ENCODE peak calls at places on chromosomes 5 and 9, in seven cellular contexts. S is colonic mucosa, D is cardiac fibroblast, Y is cardiac muscle cell, T is foreskin fibroblast, X is stomach, H is mesendoderm. P is an unnamed sample.

GRCh38 chr9:114893622-114894021 is 36.8 kb downstream of the TNFSF8 start:
- DNase-seq in S (no peak), D (peak; percentile 76), Y (no peak), T (peak; percentile 35), X (no peak), H (no peak), P (no peak)

GRCh38 chr9:134705786-134706185 is 64.2 kb downstream of the COL5A1 start:
- DNase-seq in S (no peak), D (no peak), Y (no peak), T (no peak), X (no peak), H (no peak), P (no peak)

GRCh38 chr5:109451161-109451560 is 41.4 kb upstream of the PJA2 start:
- DNase-seq in S (no peak), D (no peak), Y (no peak), T (no peak), X (peak; percentile 37), H (no peak), P (no peak)

GRCh38 chr9:127711831-127712274 is 3.6 kb downstream of the PTRH1 start:
- DNase-seq in S (no peak), D (no peak), Y (no peak), T (no peak), X (no peak), H (no peak), P (no peak)

GRCh38 chr5:41925555-41925946 is 470 bp downstream of the FBXO4 start:
- DNase-seq in S (peak; percentile 58), D (peak; percentile 53), Y (peak; percentile 36), T (peak; percentile 56), X (peak; percentile 27), H (no peak), P (no peak)

GRCh38 chr9:110123364-110124095 is 84.4 kb downstream of the C9orf152 start:
- DNase-seq in S (no peak), D (peak; percentile 83), Y (no peak), T (peak; percentile 74), X (no peak), H (no peak), P (no peak)

GRCh38 chr5:39714036-39714698 is 289.4 kb upstream of the DAB2 start:
- DNase-seq in S (peak; percentile 70), D (peak; percentile 90), Y (peak; percentile 79), T (peak; percentile 83), X (peak; percentile 52), H (peak; percentile 77), P (peak; percentile 18)

GRCh38 chr5:167155387-167156051 is 1135.9 kb upstream of the WWC1 start:
- DNase-seq in S (no peak), D (no peak), Y (no peak), T (no peak), X (no peak), H (no peak), P (no peak)

GRCh38 chr5:178074266-178074952 is 38.9 kb upstream of the N4BP3 start:
- DNase-seq in S (no peak), D (no peak), Y (peak; percentile 15), T (no peak), X (no peak), H (peak; percentile 55), P (no peak)

GRCh38 chr9:21294325-21294724 is 10.8 kb downstream of the IFNA5 start:
- DNase-seq in S (no peak), D (peak; percentile 68), Y (no peak), T (peak; percentile 51), X (no peak), H (no peak), P (peak; percentile 17)

GRCh38 chr9:111030492-111030891 is 7.8 kb downstream of the LPAR1 start:
- DNase-seq in S (no peak), D (no peak), Y (no peak), T (peak; percentile 46), X (no peak), H (peak; percentile 26), P (no peak)

GRCh38 chr9:113446323-113446740 is 17.2 kb upstream of the RGS3 start:
- DNase-seq in S (no peak), D (peak; percentile 71), Y (peak; percentile 73), T (peak; percentile 67), X (no peak), H (peak; percentile 74), P (no peak)

GRCh38 chr5:79697222-79698164 is 7.9 kb downstream of the CMYA5 start:
- DNase-seq in S (no peak), D (peak; percentile 64), Y (peak; percentile 92), T (peak; percentile 20), X (no peak), H (peak; percentile 66), P (no peak)

GRCh38 chr5:3197237-3197636 is 398.4 kb upstream of the IRX1 start:
- DNase-seq in S (no peak), D (no peak), Y (no peak), T (no peak), X (no peak), H (peak; percentile 45), P (no peak)

GRCh38 chr9:125649315-125649714 is 57.7 kb downstream of the MAPKAP1 start:
- DNase-seq in S (no peak), D (peak; percentile 96), Y (peak; percentile 65), T (peak; percentile 94), X (no peak), H (peak; percentile 67), P (peak; percentile 58)

GRCh38 chr9:113508111-113508749 is 44.7 kb downstream of the RGS3 start:
- DNase-seq in S (peak; percentile 93), D (no peak), Y (no peak), T (no peak), X (peak; percentile 51), H (no peak), P (no peak)

GRCh38 chr9:137787376-137787775 is 90.2 kb upstream of the CACNA1B start:
- DNase-seq in S (no peak), D (no peak), Y (no peak), T (no peak), X (no peak), H (no peak), P (no peak)

GRCh38 chr5:59744531-59744992 is 149.0 kb downstream of the PDE4D start:
- DNase-seq in S (no peak), D (peak; percentile 89), Y (peak; percentile 68), T (peak; percentile 38), X (no peak), H (no peak), P (peak; percentile 49)

GRCh38 chr9:133787749-133788015 is 49.5 kb upstream of the SARDH start:
- DNase-seq in S (peak; percentile 76), D (no peak), Y (peak; percentile 45), T (peak; percentile 31), X (peak; percentile 63), H (peak; percentile 57), P (no peak)

GRCh38 chr5:91474201-91474600 is 91.1 kb upstream of the ARRDC3 start:
- DNase-seq in S (no peak), D (no peak), Y (no peak), T (no peak), X (no peak), H (no peak), P (no peak)

GRCh38 chr5:39024005-39024404 is 50.2 kb downstream of the RICTOR start:
- DNase-seq in S (no peak), D (no peak), Y (no peak), T (no peak), X (no peak), H (peak; percentile 45), P (no peak)

GRCh38 chr5:61307611-61308010 is 24.4 kb upstream of the ZSWIM6 start:
- DNase-seq in S (no peak), D (no peak), Y (no peak), T (peak; percentile 71), X (no peak), H (no peak), P (no peak)

GRCh38 chr9:136297016-136297691 is 6.7 kb downstream of the CCDC187 start:
- DNase-seq in S (peak; percentile 75), D (no peak), Y (no peak), T (no peak), X (peak; percentile 89), H (no peak), P (no peak)
- H3K4me3 ChIP-seq in S (no peak overlapping the region), D (no peak overlapping the region), Y (no peak overlapping the region), T (no peak overlapping the region), X (peak overlapping the region; percentile 21), H (no peak overlapping the region), P (no peak overlapping the region)

DNA sequence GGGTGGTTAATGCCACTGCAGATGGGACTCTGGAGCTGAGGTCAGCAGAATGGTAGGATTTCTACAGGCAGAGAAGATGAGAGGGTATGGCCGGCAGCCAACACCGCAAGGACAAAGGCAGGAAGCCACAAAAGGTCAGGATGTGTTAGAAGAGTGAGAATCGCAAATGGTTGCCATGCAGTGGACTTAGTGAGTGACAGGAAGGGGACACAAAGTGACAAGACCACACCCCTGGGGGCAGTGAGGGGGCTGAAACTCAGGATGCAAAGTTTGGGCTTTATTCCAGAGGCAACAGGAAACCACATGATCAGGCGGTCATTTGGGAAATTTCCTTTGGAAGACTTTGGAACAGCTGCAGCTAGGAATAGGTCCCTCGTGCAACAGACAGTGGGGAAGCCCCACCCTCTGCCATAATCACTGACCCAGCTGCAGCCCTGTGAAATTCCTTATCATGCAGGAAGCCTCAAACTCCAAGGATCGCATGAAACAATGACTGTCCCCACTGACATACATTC is 14.2 kb upstream of the CCDC180 start:
- DNase-seq in S (no peak), D (peak; percentile 57), Y (peak; percentile 69), T (peak; percentile 67), X (no peak), H (peak; percentile 71), P (peak; percentile 27)
- H3K4me3 ChIP-seq in S (no peak overlapping the region), D (no peak overlapping the region), Y (no peak overlapping the region), T (no peak overlapping the region), X (no peak overlapping the region), H (no peak overlapping the region), P (no peak overlapping the region)

GRCh38 chr5:62330302-62330701 is 24.3 kb downstream of the KIF2A start:
- DNase-seq in S (no peak), D (peak; percentile 27), Y (no peak), T (no peak), X (no peak), H (no peak), P (no peak)

GRCh38 chr5:62333250-62333800 is 27.3 kb downstream of the KIF2A start:
- DNase-seq in S (no peak), D (no peak), Y (no peak), T (no peak), X (no peak), H (no peak), P (no peak)

GRCh38 chr5:62328772-62329491 is 22.9 kb downstream of the KIF2A start:
- DNase-seq in S (no peak), D (no peak), Y (no peak), T (no peak), X (no peak), H (no peak), P (no peak)

GRCh38 chr5:62334082-62334481 is 28.1 kb downstream of the KIF2A start:
- DNase-seq in S (no peak), D (no peak), Y (no peak), T (no peak), X (no peak), H (no peak), P (no peak)

DNA sequence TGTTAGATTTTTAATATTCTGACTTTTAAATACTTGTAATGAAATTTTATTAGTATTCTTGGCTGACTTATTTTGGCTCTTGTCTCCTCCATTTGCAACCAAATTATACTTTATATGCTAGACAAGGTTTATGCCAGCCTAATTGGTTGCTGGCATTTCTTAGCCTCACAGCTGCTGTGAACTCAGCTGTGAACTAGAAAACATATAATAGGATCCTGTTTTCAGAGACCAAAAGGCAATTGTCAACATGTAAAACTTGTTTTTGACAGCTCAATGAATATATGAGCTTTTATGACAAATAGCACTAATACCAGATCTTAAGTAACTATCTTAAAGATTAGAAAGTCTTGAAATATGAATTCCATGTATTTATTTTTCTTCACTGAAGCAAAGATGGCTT is 25.9 kb downstream of the KIF2A start:
- DNase-seq in S (no peak), D (no peak), Y (no peak), T (no peak), X (no peak), H (no peak), P (no peak)
- H3K4me3 ChIP-seq in S (no peak overlapping the region), D (no peak overlapping the region), Y (no peak overlapping the region), T (no peak overlapping the region), X (no peak overlapping the region), H (no peak overlapping the region), P (no peak overlapping the region)

GRCh38 chr5:172699999-172700685 is 59.1 kb downstream of the NEURL1B start:
- DNase-seq in S (no peak), D (no peak), Y (no peak), T (no peak), X (no peak), H (peak; percentile 65), P (no peak)
- H3K4me3 ChIP-seq in S (no peak overlapping the region), D (no peak overlapping the region), Y (no peak overlapping the region), T (no peak overlapping the region), X (no peak overlapping the region), H (no peak overlapping the region), P (no peak overlapping the region)